ENCODE peak calls at places on chromosomes 16 and 17, in four cellular contexts. U, O, N and K are unnamed samples.

GRCh38 chr17:81419333-81419885 is 24.2 kb downstream of the BAHCC1 start:
- DNase-seq in U (peak; percentile 84), O (peak; percentile 73), N (no peak), K (peak; percentile 93)

GRCh38 chr16:89332248-89333245 is 115.0 kb downstream of the ZNF778 start:
- DNase-seq in U (no peak), N (no peak), O (no peak), K (no peak)

GRCh38 chr17:60392845-60393702 is 1.1 kb upstream of the USP32 start:
- DNase-seq in U (peak; percentile 63), O (peak; percentile 35), N (no peak), K (peak; percentile 68)

GRCh38 chr16:89001117-89002027 is 24.4 kb upstream of the CBFA2T3 start:
- DNase-seq in N (no peak), O (no peak), U (no peak), K (peak; percentile 53)

GRCh38 chr16:73053379-73054130 is 5.6 kb upstream of the ZFHX3 start:
- DNase-seq in U (no peak), O (no peak), N (no peak), K (no peak)

GRCh38 chr16:53415504-53415903 is 18.8 kb upstream of the RBL2 start:
- DNase-seq in O (no peak), U (no peak), N (no peak), K (no peak)

GRCh38 chr17:75645889-75646625 is 12.8 kb downstream of the SMIM5 start:
- DNase-seq in O (no peak), N (no peak), U (peak; percentile 94), K (peak; percentile 91)

GRCh38 chr17:855594-855993 is 73.4 kb downstream of the MRM3 start:
- DNase-seq in U (no peak), N (no peak), O (no peak), K (no peak)

GRCh38 chr17:82917656-82918345 is 78.0 kb upstream of the ZNF750 start:
- DNase-seq in U (no peak), O (no peak), N (no peak), K (peak; percentile 58)

GRCh38 chr16:74224828-74225227 is 71.8 kb upstream of the PSMD7 start:
- DNase-seq in O (no peak), N (no peak), U (no peak), K (no peak)

GRCh38 chr17:54280741-54281140 is 458.0 kb downstream of the KIF2B start:
- DNase-seq in N (no peak), O (no peak), U (no peak), K (no peak)

GRCh38 chr17:45342871-45343526 is 26.2 kb upstream of the MAP3K14 start:
- DNase-seq in O (no peak), N (peak; percentile 58), U (no peak), K (no peak)

GRCh38 chr17:18324140-18325049 is 9.3 kb downstream of the SMCR8 start:
- DNase-seq in O (no peak), N (no peak), U (no peak), K (no peak)

GRCh38 chr17:7438050-7438614 is 1.2 kb upstream of the FGF11 start:
- DNase-seq in O (peak; percentile 72), N (no peak), U (peak; percentile 53), K (peak; percentile 95)

GRCh38 chr17:78144736-78145641 is 1.2 kb upstream of the C17orf99 start:
- DNase-seq in N (no peak), U (peak; percentile 93), O (no peak), K (peak; percentile 80)

GRCh38 chr17:73489333-73489732 is 154.9 kb downstream of the SDK2 start:
- DNase-seq in U (no peak), O (no peak), N (no peak), K (no peak)

GRCh38 chr16:10876799-10877341 is at the start of gene CIITA:
- DNase-seq in O (peak; percentile 73), N (no peak), U (peak; percentile 89), K (peak; percentile 88)

GRCh38 chr17:75645501-75645888 is 12.3 kb downstream of the SMIM5 start:
- DNase-seq in O (peak; percentile 43), U (peak; percentile 85), N (no peak), K (no peak)

GRCh38 chr17:44928950-44929720 is 13.8 kb upstream of the GFAP start:
- DNase-seq in O (no peak), N (no peak), U (no peak), K (no peak)

GRCh38 chr16:11990672-11991390 is 14.3 kb downstream of the SNX29 start:
- DNase-seq in N (no peak), U (no peak), O (no peak), K (no peak)

GRCh38 chr17:76094046-76094445 is 9.5 kb downstream of the EXOC7 start:
- DNase-seq in U (no peak), O (peak; percentile 5), N (no peak), K (no peak)

GRCh38 chr16:49048557-49048956 is 233.1 kb downstream of the CBLN1 start:
- DNase-seq in N (no peak), U (no peak), O (no peak), K (no peak)

GRCh38 chr16:73179671-73180370 is 131.9 kb upstream of the ZFHX3 start:
- DNase-seq in O (no peak), N (no peak), U (peak; percentile 43), K (no peak)

GRCh38 chr17:76973040-76973439 is 104.8 kb downstream of the MGAT5B start:
- DNase-seq in O (no peak), N (no peak), U (no peak), K (no peak)

GRCh38 chr17:49365667-49366066 is 3.6 kb upstream of the ZNF652 start:
- DNase-seq in O (no peak), N (no peak), U (no peak), K (no peak)

GRCh38 chr17:82797061-82797460 is 42.8 kb downstream of the ZNF750 start:
- DNase-seq in N (no peak), O (no peak), U (no peak), K (no peak)

GRCh38 chr17:4007346-4008081 is 43.3 kb upstream of the ATP2A3 start:
- DNase-seq in N (no peak), U (no peak), O (no peak), K (peak; percentile 47)

GRCh38 chr16:27324851-27325301 is 11.1 kb downstream of the IL4R start:
- DNase-seq in U (no peak), O (no peak), N (no peak), K (no peak)

GRCh38 chr16:56558024-56558747 is 6.7 kb upstream of the MT4 start:
- DNase-seq in N (no peak), U (no peak), O (no peak), K (no peak)

GRCh38 chr17:73436966-73437365 is 125.2 kb upstream of the CDC42EP4 start:
- DNase-seq in O (no peak), U (no peak), N (no peak), K (no peak)

GRCh38 chr16:79844603-79845002 is 244.1 kb upstream of the MAF start:
- DNase-seq in O (no peak), N (no peak), U (no peak), K (no peak)

GRCh38 chr16:86142801-86143236 is 243.9 kb downstream of the IRF8 start:
- DNase-seq in U (no peak), N (no peak), O (no peak), K (no peak)

GRCh38 chr16:81831722-81832126 is 52.6 kb downstream of the PLCG2 start:
- DNase-seq in U (peak; percentile 62), N (no peak), O (peak; percentile 37), K (no peak)

DNA sequence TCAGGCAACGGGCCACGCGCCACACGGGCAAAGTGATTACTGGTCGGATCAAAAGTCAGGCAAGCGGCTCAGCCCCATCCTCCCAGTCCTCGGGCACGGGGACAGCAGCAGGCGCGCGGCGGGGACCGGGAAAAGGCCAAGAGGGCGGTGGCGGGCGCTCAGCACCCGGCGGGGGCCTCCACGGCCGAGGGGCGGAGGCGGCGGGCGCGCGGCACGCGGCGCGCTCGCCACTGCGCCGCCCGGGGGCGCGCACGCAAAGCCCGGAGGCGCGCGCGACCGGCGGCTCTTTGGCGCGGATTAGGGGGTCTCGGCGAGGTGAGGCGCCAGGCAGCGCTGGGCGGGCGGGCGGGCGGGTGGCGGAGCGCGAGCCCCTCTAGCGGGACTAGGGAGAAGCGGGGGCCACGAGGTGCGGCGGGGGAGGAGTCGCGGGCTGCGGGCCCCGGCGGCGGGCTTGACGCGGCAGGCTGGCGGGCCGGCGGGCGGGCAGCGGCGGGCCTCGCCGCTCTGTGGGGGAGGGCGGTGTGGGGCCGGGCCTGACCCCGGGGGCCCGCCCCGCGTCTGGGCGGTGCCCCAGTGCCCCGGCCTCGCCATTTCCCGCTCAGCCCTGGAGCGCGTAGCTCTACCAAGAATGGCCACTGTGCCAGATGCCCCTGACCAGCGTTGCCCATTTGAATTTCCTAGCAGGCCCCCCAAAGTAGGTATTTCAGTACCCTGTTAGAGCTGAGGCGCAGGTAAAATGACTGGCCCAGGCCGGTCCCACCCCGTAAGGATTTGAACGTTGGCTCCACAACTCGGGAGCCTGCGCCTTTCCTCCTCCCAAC is at the start of the genes ACACA and TADA2A:
- DNase-seq in O (peak; percentile 62), N (no peak), U (peak; percentile 82), K (peak; percentile 80)
- TF ChIP-seq CTCF in O (no peak), N (peak; percentile 10), U (no peak), K (peak; percentile 55)

DNA sequence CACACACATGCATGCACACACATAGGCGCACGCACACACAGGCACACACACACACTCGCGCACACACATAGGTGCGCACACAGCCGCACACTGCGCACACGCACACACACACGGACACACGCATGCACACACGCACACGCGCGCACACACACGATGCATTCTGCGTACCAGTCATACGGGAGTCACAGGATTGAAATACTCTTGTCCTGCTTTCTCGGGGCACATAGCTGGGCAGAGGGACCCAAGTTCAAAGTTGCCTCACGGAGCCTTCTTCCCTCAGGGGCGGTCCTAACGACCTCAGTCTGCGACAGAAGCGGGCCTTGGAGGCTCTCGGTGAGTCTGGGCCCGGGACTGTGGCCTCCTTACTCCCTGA is 56.0 kb downstream of the MRM1 start:
- DNase-seq in O (no peak), U (no peak), N (no peak), K (no peak)
- H3K4me3 ChIP-seq in O (no peak overlapping the region), U (peak overlapping the region; percentile 51), N (peak overlapping the region; percentile 29), K (peak overlapping the region; percentile 37)

DNA sequence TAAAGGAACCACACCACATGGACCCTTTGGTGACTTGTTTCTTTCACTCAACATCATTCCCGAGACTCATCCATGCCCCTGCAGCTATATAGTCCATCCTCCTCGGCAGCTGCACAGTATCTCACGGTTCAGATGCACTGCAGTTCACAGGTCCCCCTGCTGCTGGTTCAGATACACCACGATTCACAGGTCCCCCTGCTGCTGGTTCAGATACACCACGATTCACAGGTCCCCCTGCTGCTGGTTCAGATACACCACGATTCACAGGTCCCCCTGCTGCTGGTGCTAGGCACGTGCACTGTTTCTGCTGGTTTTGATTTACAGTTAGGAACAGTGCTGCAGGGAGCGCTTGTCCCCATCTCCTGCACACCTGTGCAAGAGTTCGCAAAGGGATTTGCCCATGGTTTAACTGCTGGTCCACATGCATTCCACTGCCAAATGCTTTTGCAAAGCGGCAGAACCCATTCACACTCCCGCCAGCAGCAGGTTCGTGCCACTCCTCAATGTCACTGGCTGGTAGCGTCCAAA is 3.8 kb downstream of the HSDL1 start:
- DNase-seq in O (no peak), U (no peak), N (no peak), K (no peak)
- TF ChIP-seq CTCF in O (no peak), U (no peak), N (no peak), K (no peak)

DNA sequence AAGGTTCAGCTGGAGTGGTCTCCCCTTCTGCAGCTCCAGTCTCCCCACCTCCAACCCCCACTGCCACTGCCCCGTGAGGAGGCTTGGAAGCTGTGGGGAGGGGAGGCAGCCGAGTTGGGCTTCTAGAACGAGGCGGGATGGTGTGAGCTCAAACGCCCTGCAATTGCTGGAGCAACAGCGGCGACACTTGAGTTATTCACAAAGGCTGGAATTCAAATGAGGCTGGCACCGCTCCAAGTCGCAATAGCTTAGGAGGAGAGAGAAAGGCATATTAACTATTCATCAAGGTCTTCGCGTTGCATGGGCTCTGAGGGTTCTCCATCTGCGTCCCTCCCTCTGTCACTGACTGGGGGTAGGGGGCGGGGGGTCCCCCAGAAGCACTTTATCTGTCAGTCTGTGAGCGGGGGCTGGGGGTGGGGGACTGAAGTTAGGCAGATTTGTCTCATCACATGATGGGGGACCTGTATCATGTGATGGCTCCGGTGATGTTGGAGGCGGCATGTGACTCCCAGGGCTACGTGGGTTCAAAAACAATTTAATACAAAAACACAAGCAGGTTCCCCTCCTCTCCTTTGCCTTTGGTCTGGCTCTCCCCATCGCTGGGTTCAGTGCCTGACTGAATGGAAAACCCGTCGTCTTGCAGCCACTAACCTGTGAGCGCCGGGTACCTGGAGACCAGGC is 70.5 kb downstream of the RBBP6 start:
- DNase-seq in U (peak; percentile 54), O (peak; percentile 22), N (no peak), K (no peak)
- H3K4me3 ChIP-seq in U (peak overlapping the region; percentile 28), O (no peak overlapping the region), N (peak overlapping the region; percentile 27), K (peak overlapping the region; percentile 4)